ENCODE peak calls at places on chromosomes 13 and 19, in seven cellular contexts. One of them, this sample, is unnamed.

GRCh38 chr19:15421726-15422260 is 3.0 kb upstream of the AKAP8L start:
- DNase-seq in spleen: no peak
- DNase-seq in stomach: peak; percentile 85
- DNase-seq in GM12892: no peak
- DNase-seq in transverse colon: no peak
- DNase-seq in endothelial cell of umbilical vein: no peak
- DNase-seq in GM12878: no peak
- DNase-seq in this sample: no peak

GRCh38 chr13:32261567-32261966 is 53.6 kb downstream of the ZAR1L start:
- DNase-seq in spleen: no peak
- DNase-seq in stomach: peak; percentile 41
- DNase-seq in GM12892: no peak
- DNase-seq in transverse colon: peak; percentile 37
- DNase-seq in endothelial cell of umbilical vein: peak; percentile 99
- DNase-seq in GM12878: no peak
- DNase-seq in this sample: no peak

GRCh38 chr19:55353803-55354697 is 469 bp downstream of the COX6B2 start:
- DNase-seq in spleen: peak; percentile 86
- DNase-seq in stomach: peak; percentile 79
- DNase-seq in GM12892: peak; percentile 88
- DNase-seq in transverse colon: peak; percentile 86
- DNase-seq in endothelial cell of umbilical vein: peak; percentile 71
- DNase-seq in GM12878: no peak
- DNase-seq in this sample: peak; percentile 95

GRCh38 chr19:58355215-58355796 is 2.0 kb upstream of the A1BG start:
- DNase-seq in spleen: no peak
- DNase-seq in stomach: no peak
- DNase-seq in GM12892: no peak
- DNase-seq in transverse colon: no peak
- DNase-seq in endothelial cell of umbilical vein: no peak
- DNase-seq in GM12878: no peak
- DNase-seq in this sample: no peak

GRCh38 chr19:14366529-14366928 is 14.7 kb upstream of the ADGRE5 start:
- DNase-seq in spleen: peak; percentile 94
- DNase-seq in stomach: peak; percentile 95
- DNase-seq in GM12892: no peak
- DNase-seq in transverse colon: peak; percentile 95
- DNase-seq in endothelial cell of umbilical vein: peak; percentile 61
- DNase-seq in GM12878: peak; percentile 98
- DNase-seq in this sample: no peak

GRCh38 chr13:112974676-112975075 is 5.7 kb downstream of the MCF2L start:
- DNase-seq in spleen: no peak
- DNase-seq in stomach: no peak
- DNase-seq in GM12892: no peak
- DNase-seq in transverse colon: no peak
- DNase-seq in endothelial cell of umbilical vein: no peak
- DNase-seq in GM12878: no peak
- DNase-seq in this sample: no peak

GRCh38 chr19:19711934-19712828 is 20.7 kb downstream of the ZNF14 start:
- DNase-seq in spleen: no peak
- DNase-seq in stomach: no peak
- DNase-seq in GM12892: no peak
- DNase-seq in transverse colon: no peak
- DNase-seq in endothelial cell of umbilical vein: no peak
- DNase-seq in GM12878: no peak
- DNase-seq in this sample: no peak

GRCh38 chr13:91078093-91078679 is 269.3 kb upstream of the MIR17HG start:
- DNase-seq in spleen: no peak
- DNase-seq in stomach: no peak
- DNase-seq in GM12892: no peak
- DNase-seq in transverse colon: no peak
- DNase-seq in endothelial cell of umbilical vein: peak; percentile 5
- DNase-seq in GM12878: no peak
- DNase-seq in this sample: no peak

GRCh38 chr13:40193290-40194203 is 472.9 kb downstream of the FOXO1 start:
- DNase-seq in spleen: no peak
- DNase-seq in stomach: no peak
- DNase-seq in GM12892: no peak
- DNase-seq in transverse colon: no peak
- DNase-seq in endothelial cell of umbilical vein: peak; percentile 68
- DNase-seq in GM12878: no peak
- DNase-seq in this sample: no peak

GRCh38 chr19:18881491-18881890 is 14.5 kb downstream of the CERS1 start:
- DNase-seq in spleen: no peak
- DNase-seq in stomach: no peak
- DNase-seq in GM12892: no peak
- DNase-seq in transverse colon: no peak
- DNase-seq in endothelial cell of umbilical vein: no peak
- DNase-seq in GM12878: no peak
- DNase-seq in this sample: no peak

GRCh38 chr19:6712231-6712630 is 8.2 kb downstream of the C3 start:
- DNase-seq in spleen: peak; percentile 47
- DNase-seq in stomach: no peak
- DNase-seq in GM12892: no peak
- DNase-seq in transverse colon: no peak
- DNase-seq in endothelial cell of umbilical vein: no peak
- DNase-seq in GM12878: no peak
- DNase-seq in this sample: no peak

GRCh38 chr19:12841094-12841493 is 2.8 kb downstream of the MAST1 start:
- DNase-seq in spleen: no peak
- DNase-seq in stomach: no peak
- DNase-seq in GM12892: no peak
- DNase-seq in transverse colon: no peak
- DNase-seq in endothelial cell of umbilical vein: no peak
- DNase-seq in GM12878: no peak
- DNase-seq in this sample: no peak

GRCh38 chr13:27534108-27534975 is 84.0 kb upstream of the MTIF3 start:
- DNase-seq in spleen: peak; percentile 67
- DNase-seq in stomach: no peak
- DNase-seq in GM12892: no peak
- DNase-seq in transverse colon: peak; percentile 26
- DNase-seq in endothelial cell of umbilical vein: no peak
- DNase-seq in GM12878: no peak
- DNase-seq in this sample: no peak

GRCh38 chr19:55611983-55612645 is 6.7 kb downstream of the ZNF865 start:
- DNase-seq in spleen: no peak
- DNase-seq in stomach: no peak
- DNase-seq in GM12892: no peak
- DNase-seq in transverse colon: no peak
- DNase-seq in endothelial cell of umbilical vein: no peak
- DNase-seq in GM12878: no peak
- DNase-seq in this sample: no peak

GRCh38 chr13:94994506-94994905 is 282.2 kb upstream of the SOX21 start:
- DNase-seq in spleen: no peak
- DNase-seq in stomach: no peak
- DNase-seq in GM12892: no peak
- DNase-seq in transverse colon: no peak
- DNase-seq in endothelial cell of umbilical vein: no peak
- DNase-seq in GM12878: no peak
- DNase-seq in this sample: no peak

GRCh38 chr13:109231853-109232252 is 554.5 kb downstream of the IRS2 start:
- DNase-seq in spleen: no peak
- DNase-seq in stomach: no peak
- DNase-seq in GM12892: no peak
- DNase-seq in transverse colon: no peak
- DNase-seq in endothelial cell of umbilical vein: no peak
- DNase-seq in GM12878: no peak
- DNase-seq in this sample: no peak

GRCh38 chr13:111204438-111205177 is 89.5 kb downstream of the ARHGEF7 start:
- DNase-seq in spleen: no peak
- DNase-seq in stomach: no peak
- DNase-seq in GM12892: no peak
- DNase-seq in transverse colon: no peak
- DNase-seq in endothelial cell of umbilical vein: peak; percentile 41
- DNase-seq in GM12878: no peak
- DNase-seq in this sample: no peak

DNA sequence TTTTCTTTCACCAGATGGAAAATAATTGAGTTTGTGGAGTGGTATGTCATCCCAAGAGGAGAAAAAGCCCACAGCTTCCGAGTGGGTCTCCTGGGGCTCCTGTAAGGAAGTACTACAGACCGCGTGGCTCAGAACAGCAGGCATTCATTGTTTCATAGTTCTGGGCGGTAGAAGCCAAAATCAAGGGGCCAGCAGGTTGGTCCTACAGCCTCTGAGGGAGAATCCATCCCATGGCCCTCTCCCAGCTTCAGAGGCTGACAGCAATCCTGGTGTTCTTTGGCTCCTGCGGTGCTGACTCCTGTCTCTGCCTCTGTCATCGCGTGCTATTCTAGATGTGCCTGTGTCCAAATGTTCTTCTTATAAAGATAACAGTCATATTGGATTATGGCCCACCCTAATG is 362.6 kb downstream of the FGF14 start:
- DNase-seq in spleen: no peak
- DNase-seq in stomach: no peak
- DNase-seq in GM12892: no peak
- DNase-seq in transverse colon: no peak
- DNase-seq in endothelial cell of umbilical vein: no peak
- DNase-seq in GM12878: no peak
- DNase-seq in this sample: no peak
- TF ChIP-seq POLR2AphosphoS5 in spleen: no peak
- TF ChIP-seq POLR2AphosphoS5 in stomach: no peak
- TF ChIP-seq POLR2AphosphoS5 in GM12892: no peak
- TF ChIP-seq POLR2AphosphoS5 in transverse colon: no peak
- TF ChIP-seq POLR2AphosphoS5 in endothelial cell of umbilical vein: no peak
- TF ChIP-seq POLR2AphosphoS5 in GM12878: no peak
- TF ChIP-seq POLR2AphosphoS5 in this sample: no peak

GRCh38 chr19:1862424-1863307 is 713 bp downstream of the KLF16 start:
- DNase-seq in spleen: peak; percentile 92
- DNase-seq in stomach: no peak
- DNase-seq in GM12892: peak; percentile 61
- DNase-seq in transverse colon: peak; percentile 60
- DNase-seq in endothelial cell of umbilical vein: no peak
- DNase-seq in GM12878: no peak
- DNase-seq in this sample: peak; percentile 71

GRCh38 chr19:1863638-1864479 is 480 bp upstream of the KLF16 start:
- DNase-seq in spleen: peak; percentile 98
- DNase-seq in stomach: peak; percentile 91
- DNase-seq in GM12892: peak; percentile 96
- DNase-seq in transverse colon: peak; percentile 92
- DNase-seq in endothelial cell of umbilical vein: peak; percentile 89
- DNase-seq in GM12878: peak; percentile 45
- DNase-seq in this sample: peak; percentile 95

GRCh38 chr19:1862068-1862423 is 1.3 kb downstream of the KLF16 start:
- DNase-seq in spleen: no peak
- DNase-seq in stomach: no peak
- DNase-seq in GM12892: no peak
- DNase-seq in transverse colon: no peak
- DNase-seq in endothelial cell of umbilical vein: no peak
- DNase-seq in GM12878: no peak
- DNase-seq in this sample: no peak

GRCh38 chr19:1864480-1865171 is 1.2 kb upstream of the KLF16 start:
- DNase-seq in spleen: peak; percentile 96
- DNase-seq in stomach: peak; percentile 73
- DNase-seq in GM12892: peak; percentile 90
- DNase-seq in transverse colon: peak; percentile 83
- DNase-seq in endothelial cell of umbilical vein: peak; percentile 58
- DNase-seq in GM12878: no peak
- DNase-seq in this sample: peak; percentile 86

GRCh38 chr19:1863308-1863637 is at the start of gene KLF16:
- DNase-seq in spleen: no peak
- DNase-seq in stomach: no peak
- DNase-seq in GM12892: no peak
- DNase-seq in transverse colon: no peak
- DNase-seq in endothelial cell of umbilical vein: no peak
- DNase-seq in GM12878: no peak
- DNase-seq in this sample: no peak
- TF ChIP-seq POLR2A in spleen: no peak
- TF ChIP-seq POLR2A in stomach: no peak
- TF ChIP-seq POLR2A in GM12892: peak; percentile 81
- TF ChIP-seq POLR2A in transverse colon: no peak
- TF ChIP-seq POLR2A in endothelial cell of umbilical vein: peak; percentile 35
- TF ChIP-seq POLR2A in GM12878: peak; percentile 81
- TF ChIP-seq POLR2A in this sample: peak; percentile 44

GRCh38 chr19:41205995-41206394 is 13.0 kb downstream of the CYP2S1 start:
- DNase-seq in spleen: no peak
- DNase-seq in stomach: no peak
- DNase-seq in GM12892: no peak
- DNase-seq in transverse colon: no peak
- DNase-seq in endothelial cell of umbilical vein: no peak
- DNase-seq in GM12878: no peak
- DNase-seq in this sample: no peak

GRCh38 chr19:41206456-41206855 is 12.6 kb upstream of the AXL start:
- DNase-seq in spleen: no peak
- DNase-seq in stomach: no peak
- DNase-seq in GM12892: no peak
- DNase-seq in transverse colon: no peak
- DNase-seq in endothelial cell of umbilical vein: no peak
- DNase-seq in GM12878: no peak
- DNase-seq in this sample: no peak

GRCh38 chr19:41206926-41207750 is 11.9 kb upstream of the AXL start:
- DNase-seq in spleen: no peak
- DNase-seq in stomach: peak; percentile 34
- DNase-seq in GM12892: no peak
- DNase-seq in transverse colon: peak; percentile 48
- DNase-seq in endothelial cell of umbilical vein: no peak
- DNase-seq in GM12878: no peak
- DNase-seq in this sample: no peak

GRCh38 chr19:41198559-41198958 is 5.5 kb downstream of the CYP2S1 start:
- DNase-seq in spleen: no peak
- DNase-seq in stomach: no peak
- DNase-seq in GM12892: no peak
- DNase-seq in transverse colon: no peak
- DNase-seq in endothelial cell of umbilical vein: no peak
- DNase-seq in GM12878: no peak
- DNase-seq in this sample: no peak

DNA sequence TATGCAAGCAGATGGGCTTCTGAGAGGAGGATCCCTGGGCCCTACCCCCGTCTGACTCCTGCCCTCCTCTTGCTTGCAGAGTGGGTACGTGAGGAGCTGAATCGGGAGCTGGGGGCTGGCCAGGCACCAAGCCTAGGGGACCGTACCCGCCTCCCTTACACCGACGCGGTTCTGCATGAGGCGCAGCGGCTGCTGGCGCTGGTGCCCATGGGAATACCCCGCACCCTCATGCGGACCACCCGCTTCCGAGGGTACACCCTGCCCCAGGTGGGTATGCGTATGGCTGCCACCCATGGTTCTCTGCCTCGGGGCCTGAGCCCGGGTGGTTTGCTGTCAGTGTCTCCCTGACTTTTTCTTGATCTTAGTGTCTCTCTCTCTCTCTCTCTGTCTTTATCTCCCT is 10.4 kb downstream of the CYP2S1 start:
- DNase-seq in spleen: no peak
- DNase-seq in stomach: no peak
- DNase-seq in GM12892: no peak
- DNase-seq in transverse colon: no peak
- DNase-seq in endothelial cell of umbilical vein: no peak
- DNase-seq in GM12878: no peak
- DNase-seq in this sample: no peak
- TF ChIP-seq POLR2AphosphoS5 in spleen: no peak
- TF ChIP-seq POLR2AphosphoS5 in stomach: no peak
- TF ChIP-seq POLR2AphosphoS5 in GM12892: no peak
- TF ChIP-seq POLR2AphosphoS5 in transverse colon: no peak
- TF ChIP-seq POLR2AphosphoS5 in endothelial cell of umbilical vein: no peak
- TF ChIP-seq POLR2AphosphoS5 in GM12878: no peak
- TF ChIP-seq POLR2AphosphoS5 in this sample: no peak

DNA sequence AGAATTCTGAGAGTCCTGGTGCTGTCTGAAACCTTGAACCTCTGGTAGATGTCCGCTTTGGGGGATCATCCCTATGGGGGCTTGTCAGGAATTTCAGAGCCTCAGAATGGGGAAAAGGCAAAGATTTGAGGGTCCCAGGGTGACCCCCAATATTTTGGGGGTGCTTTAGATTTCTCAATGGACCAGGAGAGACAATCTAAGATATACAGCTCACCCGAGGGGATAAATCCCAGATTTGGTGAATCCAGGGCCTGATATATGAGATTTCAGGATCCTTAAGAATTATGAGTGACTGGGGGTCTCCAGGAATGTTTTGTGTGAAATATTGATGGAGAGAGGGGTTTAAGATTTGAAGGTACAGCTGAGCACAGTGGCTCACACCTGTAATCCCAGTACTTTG is 3.3 kb downstream of the CAPN12 start:
- DNase-seq in spleen: no peak
- DNase-seq in stomach: no peak
- DNase-seq in GM12892: no peak
- DNase-seq in transverse colon: no peak
- DNase-seq in endothelial cell of umbilical vein: no peak
- DNase-seq in GM12878: no peak
- DNase-seq in this sample: no peak
- TF ChIP-seq POLR2A in spleen: no peak
- TF ChIP-seq POLR2A in stomach: no peak
- TF ChIP-seq POLR2A in GM12892: no peak
- TF ChIP-seq POLR2A in transverse colon: no peak
- TF ChIP-seq POLR2A in endothelial cell of umbilical vein: no peak
- TF ChIP-seq POLR2A in GM12878: no peak
- TF ChIP-seq POLR2A in this sample: no peak

This sample was measured in GM12891.